ENCODE peak calls at places on chromosomes 3 and 15, in five cellular contexts. D is sigmoid colon; B is GM23248; O is CD4-positive, alpha-beta T cell; X is upper lobe of left lung. E is an unnamed sample.

GRCh38 chr3:129007792-129008191 is 6.7 kb downstream of the EFCC1 start:
- DNase-seq in D (peak; percentile 82), B (no peak), O (no peak), X (no peak), E (no peak)

GRCh38 chr3:39166134-39166710 is 12.8 kb upstream of the CSRNP1 start:
- DNase-seq in D (no peak), B (peak; percentile 94), O (no peak), X (no peak), E (no peak)

GRCh38 chr3:61236556-61236955 is 14.7 kb downstream of the FHIT start:
- DNase-seq in D (no peak), B (no peak), O (no peak), X (no peak), E (no peak)

GRCh38 chr3:55891106-55891505 is 404.0 kb upstream of the WNT5A start:
- DNase-seq in D (no peak), B (no peak), O (no peak), X (no peak), E (no peak)

GRCh38 chr3:45943207-45943846 is at the start of gene CXCR6:
- DNase-seq in D (peak; percentile 37), B (peak; percentile 34), O (no peak), X (no peak), E (no peak)

GRCh38 chr3:190210608-190211007 is 89.9 kb upstream of the P3H2 start:
- DNase-seq in D (no peak), B (no peak), O (no peak), X (no peak), E (no peak)

GRCh38 chr3:108073712-108074431 is 17.0 kb downstream of the CD47 start:
- DNase-seq in D (no peak), B (peak; percentile 89), O (no peak), X (no peak), E (no peak)

GRCh38 chr15:90222538-90222937 is 11.2 kb downstream of the CIB1 start:
- DNase-seq in D (no peak), B (no peak), O (no peak), X (no peak), E (no peak)

GRCh38 chr3:42257007-42257406 is 9.0 kb downstream of the CCK start:
- DNase-seq in D (no peak), B (no peak), O (no peak), X (no peak), E (peak; percentile 77)

GRCh38 chr3:183114374-183114773 is 15.1 kb upstream of the MCCC1 start:
- DNase-seq in D (no peak), B (no peak), O (no peak), X (no peak), E (no peak)

GRCh38 chr3:99645277-99646106 is 7.1 kb downstream of the COL8A1 start:
- DNase-seq in D (no peak), B (peak; percentile 76), O (no peak), X (no peak), E (no peak)

GRCh38 chr15:63444607-63445006 is 59.8 kb upstream of the USP3 start:
- DNase-seq in D (no peak), B (no peak), O (no peak), X (no peak), E (no peak)

DNA sequence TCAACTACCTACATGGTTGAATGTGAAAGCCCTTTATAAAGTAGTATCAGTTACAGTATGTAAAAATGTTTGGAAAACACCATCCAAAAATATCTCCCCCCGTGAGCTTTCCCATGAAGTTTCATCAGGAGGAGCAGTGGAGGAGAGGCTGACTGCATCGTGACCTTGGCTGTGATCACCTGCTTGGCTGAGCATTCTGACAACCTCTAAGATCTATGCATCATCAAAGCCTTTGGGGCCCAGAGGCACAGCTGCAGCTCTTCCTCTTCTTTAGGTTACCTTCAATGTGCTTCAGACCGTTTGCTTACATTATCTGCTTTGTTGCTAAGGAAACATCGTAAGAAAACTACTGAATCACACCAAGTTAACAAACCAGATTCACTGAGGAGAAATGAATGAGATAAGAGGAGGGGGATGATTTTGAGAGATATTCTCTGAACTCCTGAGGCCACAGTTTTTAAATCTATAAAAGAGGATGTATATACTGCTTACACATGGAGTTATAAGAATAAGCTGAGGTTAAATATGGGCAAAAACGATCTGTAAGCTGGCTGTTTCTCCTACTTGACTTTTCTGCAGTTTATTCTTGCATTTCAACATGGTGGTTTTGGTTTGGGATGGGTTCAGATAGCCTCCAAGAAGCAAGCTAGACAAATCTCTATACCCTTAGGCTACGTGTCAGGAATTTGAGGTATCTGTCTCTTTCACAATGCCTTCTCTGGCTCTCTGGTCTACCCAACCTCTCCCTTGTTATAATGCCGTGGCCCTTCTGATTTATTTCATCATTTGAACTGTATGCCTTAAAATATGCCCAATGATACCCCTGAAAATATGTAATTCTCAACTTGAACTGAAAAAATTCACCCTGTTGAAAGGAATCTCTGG is 4.0 kb downstream of the GCSAM start:
- DNase-seq in D (no peak), B (peak; percentile 47), O (peak; percentile 33), X (no peak), E (no peak)
- H3K27ac ChIP-seq in D (no peak overlapping the region), B (peak overlapping the region; percentile 12), O (peak overlapping the region; percentile 80), X (no peak overlapping the region), E (peak overlapping the region; percentile 29)

GRCh38 chr3:51392301-51393095 is 1.4 kb downstream of the RBM15B start:
- DNase-seq in D (no peak), B (no peak), O (no peak), X (peak; percentile 69), E (no peak)
- H3K27ac ChIP-seq in D (peak overlapping the region; percentile 95), B (peak overlapping the region; percentile 86), O (peak overlapping the region; percentile 70), X (peak overlapping the region; percentile 89), E (peak overlapping the region; percentile 63)

GRCh38 chr3:148852271-148853000 is 12.7 kb upstream of the CPA3 start:
- DNase-seq in D (no peak), B (peak; percentile 15), O (no peak), X (no peak), E (no peak)
- H3K27ac ChIP-seq in D (no peak overlapping the region), B (no peak overlapping the region), O (no peak overlapping the region), X (no peak overlapping the region), E (no peak overlapping the region)

DNA sequence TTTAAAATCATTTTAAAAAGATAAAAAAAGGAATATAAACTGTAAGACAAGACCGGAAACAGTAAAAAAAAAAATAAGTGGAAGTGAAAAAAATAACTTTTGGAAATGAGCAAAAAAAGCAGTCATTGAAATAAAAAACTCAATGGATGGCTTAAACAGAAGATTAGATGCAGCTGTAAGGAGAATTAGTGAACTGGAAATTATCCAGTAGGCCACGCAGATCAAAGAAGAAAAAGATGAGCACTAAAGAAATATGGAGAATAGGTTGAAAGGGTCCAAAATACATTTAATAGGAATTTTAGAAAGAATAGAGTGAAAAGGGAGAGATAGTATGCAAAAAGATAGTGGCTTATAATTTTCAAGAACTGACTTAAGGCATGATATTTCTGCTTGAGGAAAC is 47.0 kb downstream of the STARD5 start:
- DNase-seq in D (no peak), B (no peak), O (no peak), X (no peak), E (no peak)
- H3K27ac ChIP-seq in D (no peak overlapping the region), B (no peak overlapping the region), O (no peak overlapping the region), X (no peak overlapping the region), E (no peak overlapping the region)

DNA sequence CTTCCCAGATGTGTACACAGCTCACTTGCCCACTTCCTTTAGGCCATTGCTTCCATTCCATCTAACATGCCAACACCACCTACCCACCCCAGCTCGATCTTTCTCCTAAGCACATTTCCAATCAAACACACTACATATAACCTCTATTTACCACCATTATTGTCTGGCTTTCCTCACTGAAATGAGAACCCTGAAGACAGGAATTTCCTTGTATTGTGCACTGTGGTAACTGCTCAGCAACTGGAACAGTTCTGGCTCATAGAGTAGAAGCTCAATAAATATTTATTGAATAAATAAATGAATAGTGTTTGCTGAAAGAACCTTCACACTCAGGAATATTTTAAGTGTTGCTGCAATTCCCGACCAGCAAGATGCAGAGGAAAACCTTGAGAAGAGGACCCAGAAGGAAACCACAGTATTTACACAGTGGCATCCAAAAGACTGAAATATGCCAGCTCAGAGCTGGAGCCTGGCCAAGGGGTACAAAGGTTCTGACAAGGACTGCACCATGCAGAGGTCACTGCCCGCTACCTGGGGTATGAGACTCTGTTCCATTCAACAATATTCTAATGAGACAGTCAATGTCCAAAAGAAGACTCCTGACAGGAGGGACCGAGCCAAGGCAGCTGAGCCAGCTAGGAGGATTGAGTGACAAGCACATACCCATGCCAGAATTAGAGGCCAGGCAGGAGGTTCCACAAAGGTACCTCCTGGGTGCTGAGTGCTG is 168.8 kb downstream of the NUP210 start:
- DNase-seq in D (no peak), B (no peak), O (no peak), X (no peak), E (no peak)
- H3K27ac ChIP-seq in D (no peak overlapping the region), B (no peak overlapping the region), O (no peak overlapping the region), X (no peak overlapping the region), E (no peak overlapping the region)

DNA sequence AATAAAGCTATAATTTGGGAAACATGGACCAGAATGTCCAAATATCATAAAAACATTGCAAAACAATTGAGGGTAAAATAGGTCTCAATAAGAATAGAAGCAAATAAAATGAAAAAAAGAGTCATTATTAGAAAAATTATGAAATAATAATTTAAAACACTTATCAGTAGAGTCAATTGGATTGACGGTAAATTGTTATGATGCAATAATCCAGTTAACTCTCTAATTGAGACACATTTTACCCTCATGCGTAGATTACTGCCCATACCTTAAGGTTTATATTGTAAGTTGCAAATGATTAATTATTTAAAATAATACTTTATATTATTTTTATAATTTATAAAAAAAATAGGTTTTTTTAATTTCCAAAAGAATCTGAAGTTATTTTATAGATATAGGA is 73.4 kb upstream of the POU1F1 start:
- DNase-seq in D (no peak), B (no peak), O (no peak), X (no peak), E (no peak)
- H3K27ac ChIP-seq in D (no peak overlapping the region), B (no peak overlapping the region), O (no peak overlapping the region), X (no peak overlapping the region), E (no peak overlapping the region)

GRCh38 chr3:192566706-192567290 is 160.5 kb downstream of the FGF12 start:
- DNase-seq in D (peak; percentile 76), B (peak; percentile 91), O (peak; percentile 49), X (no peak), E (no peak)

GRCh38 chr3:192571197-192571791 is 156.0 kb downstream of the FGF12 start:
- DNase-seq in D (peak; percentile 70), B (peak; percentile 82), O (no peak), X (peak; percentile 87), E (peak; percentile 48)

GRCh38 chr3:192570315-192570714 is 157.0 kb downstream of the FGF12 start:
- DNase-seq in D (no peak), B (no peak), O (no peak), X (no peak), E (no peak)

GRCh38 chr3:192573240-192573639 is 154.1 kb downstream of the FGF12 start:
- DNase-seq in D (no peak), B (no peak), O (no peak), X (no peak), E (no peak)

GRCh38 chr3:192570757-192571156 is 156.6 kb downstream of the FGF12 start:
- DNase-seq in D (no peak), B (peak; percentile 51), O (no peak), X (no peak), E (no peak)
- H3K27ac ChIP-seq in D (peak overlapping the region; percentile 8), B (no peak overlapping the region), O (no peak overlapping the region), X (no peak overlapping the region), E (no peak overlapping the region)

DNA sequence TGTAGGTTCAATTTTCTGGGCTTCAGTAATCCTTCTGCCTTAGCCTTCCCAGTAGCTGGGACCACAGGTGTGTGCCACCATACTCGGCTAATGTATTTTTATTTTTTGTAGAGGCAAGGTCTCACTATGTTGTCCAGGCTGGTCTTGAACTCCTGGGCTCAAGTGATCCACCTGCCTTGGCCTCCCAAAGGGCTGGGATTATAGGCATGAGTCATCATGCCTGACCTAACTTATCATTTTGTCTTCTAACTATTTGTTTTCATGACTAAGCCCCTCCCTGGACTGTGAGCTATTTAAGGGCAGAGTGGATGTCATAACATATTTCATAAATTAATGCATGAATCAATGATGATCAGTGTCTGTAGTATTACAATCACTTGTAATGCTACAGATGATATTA is 56.1 kb upstream of the PIAS1 start:
- DNase-seq in D (no peak), B (peak; percentile 46), O (no peak), X (no peak), E (no peak)
- H3K27ac ChIP-seq in D (no peak overlapping the region), B (no peak overlapping the region), O (no peak overlapping the region), X (no peak overlapping the region), E (peak overlapping the region; percentile 82)

E was measured in RWPE2.